ENCODE peak calls at places on chromosome 18, in six cellular contexts. O is GM13976; S is adipocyte; V is endothelial cell; E is naive B cell; T is activated T-cell treated with anti-CD3 and anti-CD28 coated beads, Interleukin-2, amount 50 U/mL, for 1 hour. D is an unnamed sample.

GRCh38 chr18:37717098-37717497 is 151.5 kb upstream of the CELF4 start:
- DNase-seq in O (no peak), S (no peak), V (no peak), E (no peak), T (no peak), D (no peak)

GRCh38 chr18:37393945-37394609 is 171.5 kb downstream of the CELF4 start:
- DNase-seq in O (peak; percentile 70), S (peak; percentile 93), V (peak; percentile 66), E (no peak), T (no peak), D (no peak)

GRCh38 chr18:60543646-60544045 is 171.1 kb upstream of the MC4R start:
- DNase-seq in O (no peak), S (no peak), V (no peak), E (no peak), T (no peak), D (no peak)

GRCh38 chr18:58758606-58759005 is 87.3 kb downstream of the MALT1 start:
- DNase-seq in O (no peak), S (no peak), V (no peak), E (no peak), T (no peak), D (no peak)

GRCh38 chr18:70330887-70331286 is 42.0 kb downstream of the SOCS6 start:
- DNase-seq in O (no peak), S (no peak), V (no peak), E (no peak), T (no peak), D (no peak)

GRCh38 chr18:79506191-79507075 is 110.7 kb downstream of the NFATC1 start:
- DNase-seq in O (no peak), S (peak; percentile 26), V (no peak), E (peak; percentile 69), T (no peak), D (no peak)

GRCh38 chr18:79523221-79523737 is 127.5 kb downstream of the NFATC1 start:
- DNase-seq in O (peak; percentile 67), S (no peak), V (no peak), E (no peak), T (peak; percentile 69), D (no peak)

GRCh38 chr18:51275712-51276473 is 78.4 kb upstream of the MEX3C start:
- DNase-seq in O (no peak), S (peak; percentile 34), V (no peak), E (no peak), T (no peak), D (no peak)

GRCh38 chr18:49022311-49023280 is 71.8 kb upstream of the SMAD7 start:
- DNase-seq in O (peak; percentile 13), S (no peak), V (no peak), E (no peak), T (no peak), D (no peak)

GRCh38 chr18:67977067-67977616 is 460.6 kb upstream of the DSEL start:
- DNase-seq in O (no peak), S (no peak), V (no peak), E (no peak), T (no peak), D (no peak)

GRCh38 chr18:58349650-58350049 is 279.2 kb downstream of the ALPK2 start:
- DNase-seq in O (no peak), S (no peak), V (no peak), E (no peak), T (no peak), D (no peak)

GRCh38 chr18:32368170-32368569 is 102.5 kb downstream of the GAREM1 start:
- DNase-seq in O (no peak), S (no peak), V (no peak), E (no peak), T (no peak), D (no peak)

GRCh38 chr18:45978084-45978483 is 11.0 kb upstream of the EPG5 start:
- DNase-seq in O (no peak), S (no peak), V (no peak), E (no peak), T (no peak), D (no peak)

GRCh38 chr18:50473896-50474295 is 86.0 kb upstream of the MAPK4 start:
- DNase-seq in O (no peak), S (no peak), V (no peak), E (no peak), T (no peak), D (no peak)

GRCh38 chr18:62436636-62437519 is 85.9 kb upstream of the ZCCHC2 start:
- DNase-seq in O (no peak), S (peak; percentile 88), V (no peak), E (no peak), T (no peak), D (no peak)

D was measured in GM12878.